ENCODE peak calls at places on chromosomes 7 and 10, in four cellular contexts. G is GM12891, B is HepG2, V is GM12878. U is an unnamed sample.

GRCh38 chr7:92763636-92764423 is 72.5 kb downstream of the CDK6 start:
- DNase-seq in V (no peak), G (no peak), B (peak), U (no peak)

GRCh38 chr10:99172130-99172738 is 63.4 kb downstream of the HPSE2 start:
- DNase-seq in V (no peak), B (peak), G (no peak), U (no peak)

GRCh38 chr7:22093936-22094335 is 148.2 kb upstream of the CDCA7L start:
- DNase-seq in B (no peak), V (no peak), G (no peak), U (no peak)

GRCh38 chr10:122525788-122526187 is 34.8 kb upstream of the DMBT1 start:
- DNase-seq in G (no peak), B (peak), V (no peak), U (no peak)

GRCh38 chr7:2108501-2109250 is 124.1 kb downstream of the MAD1L1 start:
- DNase-seq in G (no peak), V (no peak), B (no peak), U (no peak)

GRCh38 chr7:44380179-44380830 is 54.9 kb upstream of the CAMK2B start:
- DNase-seq in V (no peak), B (no peak), G (no peak), U (no peak)

GRCh38 chr7:130266258-130266960 is at the start of gene CPA2:
- DNase-seq in B (no peak), G (no peak), V (no peak), U (no peak)

GRCh38 chr7:151592868-151593486 is 73.3 kb upstream of the RHEB start:
- DNase-seq in B (no peak), G (no peak), V (no peak), U (no peak)

GRCh38 chr7:22665816-22666375 is 61.1 kb upstream of the IL6 start:
- DNase-seq in B (no peak), G (no peak), V (no peak), U (no peak)

GRCh38 chr10:103193820-103194529 is 903 bp upstream of the NT5C2 start:
- DNase-seq in V (peak), G (no peak), B (no peak), U (peak)

GRCh38 chr10:102310356-102311024 is 65.2 kb downstream of the GBF1 start:
- DNase-seq in V (no peak), G (no peak), B (peak), U (no peak)

GRCh38 chr7:129906700-129907099 is 46.1 kb downstream of the UBE2H start:
- DNase-seq in V (no peak), B (peak), G (no peak), U (no peak)

GRCh38 chr7:71439316-71439715 is 307.4 kb downstream of the GALNT17 start:
- DNase-seq in V (no peak), B (no peak), G (no peak), U (no peak)

GRCh38 chr7:130490287-130490686 is 1.6 kb upstream of the MEST start:
- DNase-seq in V (no peak), B (no peak), G (no peak), U (no peak)

GRCh38 chr7:35024298-35024697 is 13.0 kb downstream of the DPY19L1 start:
- DNase-seq in B (no peak), V (no peak), G (no peak), U (no peak)

GRCh38 chr10:98085238-98085637 is 49.2 kb upstream of the R3HCC1L start:
- DNase-seq in V (no peak), B (no peak), G (no peak), U (no peak)

GRCh38 chr7:93390660-93391059 is 158.5 kb downstream of the VPS50 start:
- DNase-seq in G (no peak), V (no peak), B (no peak), U (no peak)

GRCh38 chr7:19377611-19378339 is 232.6 kb upstream of the FERD3L start:
- DNase-seq in G (no peak), V (no peak), B (no peak), U (no peak)

GRCh38 chr7:158325530-158326381 is 261.9 kb downstream of the PTPRN2 start:
- DNase-seq in V (no peak), B (peak), G (no peak), U (no peak)

GRCh38 chr10:48251525-48252353 is 22.8 kb downstream of the FRMPD2 start:
- DNase-seq in B (no peak), V (no peak), G (no peak), U (no peak)

GRCh38 chr10:522350-522749 is 167.1 kb downstream of the DIP2C start:
- DNase-seq in V (no peak), G (no peak), B (no peak), U (no peak)

GRCh38 chr10:88783734-88784133 is 18.8 kb upstream of the LIPM start:
- DNase-seq in B (no peak), G (no peak), V (no peak), U (no peak)

GRCh38 chr7:114450431-114450830 is 35.8 kb downstream of the FOXP2 start:
- DNase-seq in B (no peak), V (no peak), G (no peak), U (no peak)

GRCh38 chr7:108097703-108098102 is 32.5 kb downstream of the LAMB4 start:
- DNase-seq in V (no peak), B (peak), G (no peak), U (no peak)

GRCh38 chr10:69733791-69734261 is 67.9 kb upstream of the COL13A1 start:
- DNase-seq in V (no peak), B (no peak), G (no peak), U (no peak)

GRCh38 chr10:70816220-70816894 is 609 bp downstream of the SGPL1 start:
- DNase-seq in G (peak), V (no peak), B (peak), U (peak)

GRCh38 chr10:100370976-100371706 is 24.1 kb downstream of the SCD start:
- DNase-seq in G (no peak), V (peak), B (peak), U (no peak)

GRCh38 chr7:20340839-20341238 is 10.1 kb downstream of the ITGB8 start:
- DNase-seq in V (no peak), G (no peak), B (no peak), U (no peak)

GRCh38 chr10:59885430-59886134 is 20.8 kb downstream of the CCDC6 start:
- DNase-seq in V (peak), B (no peak), G (peak), U (peak)

GRCh38 chr7:133843341-133843740 is 283.8 kb upstream of the LRGUK start:
- DNase-seq in G (no peak), V (no peak), B (no peak), U (no peak)

GRCh38 chr10:5283305-5284158 is 81.2 kb upstream of the UCN3 start:
- DNase-seq in B (peak), V (no peak), G (no peak), U (no peak)

GRCh38 chr7:123432601-123433000 is 101.8 kb downstream of the IQUB start:
- DNase-seq in G (no peak), B (no peak), V (no peak), U (no peak)

GRCh38 chr10:28677889-28678686 is 767 bp downstream of the BAMBI start:
- DNase-seq in B (no peak), V (no peak), G (no peak), U (no peak)

GRCh38 chr7:47095906-47096305 is 486.0 kb downstream of the TNS3 start:
- DNase-seq in B (no peak), G (no peak), V (no peak), U (no peak)

GRCh38 chr7:76292206-76292573 is 10.3 kb upstream of the HSPB1 start:
- DNase-seq in B (peak), G (no peak), V (no peak), U (no peak)

GRCh38 chr10:46549171-46550075 is 7.0 kb downstream of the GPRIN2 start:
- DNase-seq in B (no peak), V (no peak), G (peak), U (no peak)

GRCh38 chr10:11425672-11426071 is 185.8 kb downstream of the USP6NL start:
- DNase-seq in V (no peak), G (no peak), B (no peak), U (no peak)

GRCh38 chr10:114400091-114400490 is 4.2 kb downstream of the AFAP1L2 start:
- DNase-seq in B (no peak), V (no peak), G (no peak), U (no peak)

GRCh38 chr10:92688927-92689662 is 660 bp upstream of the HHEX start:
- DNase-seq in B (peak), V (no peak), G (no peak), U (no peak)

DNA sequence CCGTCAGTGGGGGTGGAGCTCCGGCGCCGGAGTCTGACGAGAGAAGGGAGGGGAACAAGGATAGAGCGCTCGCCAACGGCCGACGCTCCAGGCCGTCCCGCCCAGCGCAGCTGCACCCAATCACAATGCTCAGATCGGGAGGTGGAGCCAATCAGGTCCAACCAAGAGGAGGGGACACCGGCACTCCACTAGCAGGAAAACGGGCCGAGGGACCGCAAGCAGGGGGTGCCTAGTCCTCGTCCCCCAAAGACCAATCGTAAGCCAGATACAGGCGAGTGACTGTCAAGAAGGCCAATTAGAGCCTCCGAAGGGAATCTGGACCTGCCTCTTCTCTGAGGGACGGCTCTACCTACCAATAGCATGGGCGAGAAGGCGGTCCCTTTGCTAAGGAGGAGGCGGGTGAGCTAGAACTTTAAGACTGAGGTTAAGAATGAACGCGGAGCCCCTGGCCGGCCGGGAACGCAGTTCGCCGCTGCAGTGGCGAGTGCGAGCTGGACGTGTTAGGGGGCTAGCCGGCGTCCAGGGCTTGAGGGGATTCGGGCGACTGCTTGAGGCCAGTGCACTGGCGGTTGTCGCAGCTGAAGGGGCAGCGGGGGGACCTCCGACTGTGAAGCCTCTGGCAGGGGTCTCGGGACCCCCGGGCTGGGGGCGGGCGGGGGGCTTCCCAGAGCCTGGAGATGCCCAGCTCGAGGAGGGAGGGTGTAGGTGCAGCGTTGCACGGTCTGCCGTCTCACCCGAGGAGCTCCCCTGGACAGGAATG is at the start of gene FBXO24:
- DNase-seq in B (peak), V (peak), G (peak), U (peak)
- TF ChIP-seq POLR2A in B (no peak), V (peak), G (no peak), U (no peak)

DNA sequence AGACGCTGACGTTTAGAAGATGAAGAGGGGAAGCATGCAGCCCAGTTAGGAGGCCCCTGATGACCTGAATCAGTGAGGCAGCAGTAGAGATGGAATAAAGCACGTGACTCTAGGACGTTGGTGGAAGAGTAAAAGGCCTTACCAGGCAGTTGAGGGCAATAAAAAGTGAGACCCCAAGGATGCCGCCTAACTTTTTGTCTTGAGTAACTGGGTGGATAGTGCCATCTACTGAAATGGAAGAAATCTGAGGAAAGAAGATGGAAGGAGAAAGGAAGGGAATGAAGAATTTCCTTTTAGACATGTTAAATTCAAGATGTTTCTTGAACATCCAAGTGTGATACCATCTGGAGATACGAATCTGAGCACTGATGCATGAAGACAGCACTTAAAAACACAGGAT is 220.0 kb upstream of the LRRN3 start:
- DNase-seq in B (no peak), V (no peak), G (no peak), U (no peak)
- TF ChIP-seq TAF1 in B (no peak), V (no peak), G (no peak), U (no peak)

GRCh38 chr7:3302681-3303320 is 1.7 kb downstream of the SDK1 start:
- DNase-seq in V (no peak), G (no peak), B (no peak), U (no peak)

GRCh38 chr7:3300221-3300650 is 816 bp upstream of the SDK1 start:
- DNase-seq in B (peak), V (no peak), G (no peak), U (no peak)

GRCh38 chr7:3300651-3301471 is at the start of gene SDK1:
- DNase-seq in B (peak), V (no peak), G (peak), U (peak)

GRCh38 chr7:3301472-3301778 is 373 bp downstream of the SDK1 start:
- DNase-seq in B (no peak), V (no peak), G (no peak), U (no peak)

GRCh38 chr7:3301831-3302618 is 973 bp downstream of the SDK1 start:
- DNase-seq in V (no peak), B (peak), G (no peak), U (no peak)
- TF ChIP-seq POLR2AphosphoS5 in V (no peak), B (no peak), G (no peak), U (no peak)

GRCh38 chr10:110569736-110570135 is 2.2 kb downstream of the SMC3 start:
- DNase-seq in B (peak), V (no peak), G (no peak), U (no peak)

GRCh38 chr10:110568055-110568735 is 700 bp downstream of the SMC3 start:
- DNase-seq in V (no peak), G (peak), B (peak), U (peak)

GRCh38 chr10:110569120-110569519 is 1.6 kb downstream of the SMC3 start:
- DNase-seq in V (no peak), B (no peak), G (no peak), U (no peak)

GRCh38 chr10:110566472-110567200 is 859 bp upstream of the SMC3 start:
- DNase-seq in G (no peak), V (no peak), B (no peak), U (no peak)

DNA sequence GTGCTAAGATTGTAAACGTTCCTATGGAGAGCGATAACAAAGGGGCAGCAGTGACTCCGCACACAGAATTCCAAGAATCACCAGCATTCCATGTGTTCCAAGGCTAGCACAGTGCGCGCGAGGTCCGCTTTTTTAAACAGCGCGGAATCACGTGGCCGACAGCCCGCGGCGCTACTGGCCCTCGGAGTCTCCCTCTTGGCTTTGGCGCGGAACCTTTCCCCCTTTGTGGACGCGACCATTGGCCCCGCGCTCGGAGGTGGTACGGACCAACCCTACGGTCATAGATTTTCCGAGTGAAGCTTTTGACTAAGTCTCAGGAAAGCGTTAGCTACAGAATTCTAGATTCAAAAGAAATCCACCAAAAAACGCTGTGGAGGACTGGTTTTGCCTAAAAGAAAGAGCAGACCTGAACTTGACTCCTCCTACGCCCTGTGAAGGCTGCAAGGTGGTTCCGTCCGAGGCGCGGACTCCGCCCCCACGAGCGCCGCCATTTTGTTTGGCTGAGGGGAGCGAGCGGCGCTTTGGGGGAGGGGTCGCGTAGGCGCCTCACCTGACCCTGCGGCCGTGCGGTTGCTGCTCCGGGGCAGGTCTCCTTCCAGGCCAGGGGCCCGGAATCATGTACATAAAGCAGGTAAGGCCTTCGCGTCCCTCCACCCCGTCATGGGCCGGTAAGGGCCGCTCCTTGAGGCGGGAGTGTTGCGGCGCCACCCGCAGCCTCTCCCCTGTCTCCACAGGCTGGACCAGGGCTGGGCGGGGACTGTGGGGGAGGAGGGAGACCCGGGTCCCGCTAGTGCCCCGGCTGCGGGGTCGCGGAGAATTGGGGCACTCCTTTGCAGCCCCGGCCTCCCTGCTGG is at the start of gene SMC3:
- DNase-seq in V (peak), G (peak), B (peak), U (peak)
- TF ChIP-seq POLR2A in V (peak), G (peak), B (peak), U (peak)

DNA sequence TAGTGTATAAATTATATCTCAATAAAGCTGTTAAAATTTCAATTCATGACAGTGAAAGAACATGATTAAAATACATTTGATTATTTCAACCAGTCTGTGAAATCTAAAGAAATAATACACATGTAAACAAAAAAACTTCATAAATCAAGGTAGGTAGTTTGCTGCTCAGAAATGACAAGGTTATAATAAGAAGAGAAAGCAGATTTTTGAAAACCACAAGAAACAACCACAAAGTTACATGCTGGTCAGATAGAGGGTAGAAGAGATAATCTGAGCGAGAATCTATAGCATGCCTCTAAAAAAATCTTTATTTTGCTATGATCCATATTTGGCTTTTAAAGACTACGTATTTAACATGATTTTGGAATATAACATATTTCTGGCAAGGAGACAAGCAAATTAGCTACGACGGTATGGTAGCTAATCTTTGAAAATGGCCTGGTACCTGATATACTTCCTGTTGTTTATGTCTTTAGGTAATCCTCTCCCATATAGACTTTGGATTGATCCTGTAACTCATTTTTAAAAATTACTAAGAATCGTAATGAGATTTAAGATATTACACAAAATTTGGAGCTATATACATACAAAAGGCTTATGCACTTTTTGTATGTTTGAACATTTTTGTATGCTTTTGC is 23.5 kb upstream of the VCL start:
- DNase-seq in G (no peak), V (no peak), B (no peak), U (no peak)
- TF ChIP-seq TAF1 in G (no peak), V (no peak), B (no peak), U (no peak)